ENCODE peak calls at places on chromosomes 13 and 19, in eight cellular contexts. T, C, W, O, V, L, K and S are unnamed samples. For H3K4me1, the result is how much of the 10 kb centered on the place peaks cover.

GRCh38 chr13:33869005-33869404 is 51.1 kb downstream of the RFC3 start:
- DNase-seq in K (no peak), C (no peak), T (no peak), O (no peak), L (no peak), W (no peak), V (no peak), S (no peak)

GRCh38 chr13:37134411-37135041 is 29.1 kb upstream of the CSNK1A1L start:
- DNase-seq in V (no peak), O (no peak), K (no peak), T (no peak), W (no peak), C (no peak), L (no peak), S (no peak)

GRCh38 chr19:55596304-55596703 is 3.0 kb downstream of the FIZ1 start:
- DNase-seq in C (no peak), W (no peak), K (no peak), V (no peak), T (no peak), L (no peak), O (no peak), S (no peak)

GRCh38 chr13:95603887-95604533 is 40.5 kb downstream of the DZIP1 start:
- DNase-seq in K (peak), L (no peak), V (peak), T (no peak), W (peak), C (no peak), O (peak), S (no peak)

GRCh38 chr19:1401138-1401888 is at the start of gene GAMT:
- DNase-seq in W (no peak), K (peak), O (no peak), T (peak), C (no peak), V (no peak), L (peak), S (peak)

GRCh38 chr19:7657047-7657779 is 11.6 kb upstream of the RETN start:
- DNase-seq in C (no peak), L (no peak), O (no peak), K (no peak), W (no peak), V (no peak), T (no peak), S (peak)

GRCh38 chr19:30226464-30227070 is 145.6 kb upstream of the ZNF536 start:
- DNase-seq in T (no peak), O (no peak), V (no peak), K (no peak), L (peak), W (no peak), C (no peak), S (no peak)

GRCh38 chr13:23447927-23448326 is 14.4 kb upstream of the SACS start:
- DNase-seq in O (no peak), W (no peak), T (no peak), K (no peak), V (no peak), L (no peak), C (no peak), S (no peak)

GRCh38 chr13:28012896-28013295 is 24.4 kb upstream of the URAD start:
- DNase-seq in T (no peak), W (no peak), V (no peak), L (no peak), K (peak), C (no peak), O (no peak), S (no peak)

GRCh38 chr19:18765224-18765623 is 25.9 kb downstream of the COMP start:
- DNase-seq in W (no peak), K (no peak), V (peak), C (no peak), O (no peak), L (no peak), T (no peak), S (no peak)

GRCh38 chr13:90968510-90968909 is 379.0 kb upstream of the MIR17HG start:
- DNase-seq in C (peak), T (no peak), L (peak), W (peak), O (no peak), V (no peak), K (peak), S (no peak)

GRCh38 chr19:4868286-4868834 is 893 bp upstream of the PLIN3 start:
- DNase-seq in W (no peak), T (no peak), K (no peak), L (no peak), O (no peak), V (no peak), C (no peak), S (no peak)

GRCh38 chr13:24392972-24393371 is 83.6 kb downstream of the C1QTNF9 start:
- DNase-seq in T (no peak), W (no peak), C (no peak), V (no peak), K (no peak), L (no peak), O (no peak), S (no peak)

GRCh38 chr19:1482361-1483066 is 3.5 kb upstream of the C19orf25 start:
- DNase-seq in T (no peak), V (no peak), L (no peak), K (no peak), C (no peak), W (no peak), O (no peak), S (no peak)

GRCh38 chr13:52788011-52788410 is 48.4 kb upstream of the CNMD start:
- DNase-seq in O (no peak), C (no peak), K (no peak), W (no peak), T (no peak), L (no peak), V (no peak), S (no peak)

GRCh38 chr13:40344270-40345148 is 321.9 kb downstream of the FOXO1 start:
- DNase-seq in W (no peak), V (no peak), L (no peak), C (no peak), K (no peak), O (no peak), T (no peak), S (no peak)

GRCh38 chr13:30904043-30904442 is 2.0 kb upstream of the MEDAG start:
- DNase-seq in C (no peak), O (no peak), T (no peak), L (no peak), K (no peak), V (no peak), W (no peak), S (no peak)

GRCh38 chr19:22545751-22546150 is 88.4 kb upstream of the ZNF492 start:
- DNase-seq in V (peak), T (no peak), K (peak), C (no peak), W (peak), L (peak), O (no peak), S (peak)

GRCh38 chr13:110875243-110875642 is 39.6 kb downstream of the ANKRD10 start:
- DNase-seq in V (no peak), K (no peak), L (no peak), T (no peak), W (no peak), O (no peak), C (no peak), S (no peak)

GRCh38 chr13:73903561-73903960 is 230.6 kb downstream of the KLF12 start:
- DNase-seq in K (no peak), C (peak), W (no peak), T (no peak), V (no peak), L (peak), O (no peak), S (no peak)

GRCh38 chr19:28727133-28727834 is 485.7 kb downstream of the UQCRFS1 start:
- DNase-seq in O (peak), K (no peak), V (no peak), L (peak), T (peak), W (no peak), C (peak), S (no peak)

GRCh38 chr13:75357576-75358295 is 124.2 kb downstream of the TBC1D4 start:
- DNase-seq in O (no peak), K (peak), W (peak), V (no peak), T (peak), L (peak), C (peak), S (peak)

GRCh38 chr13:97212540-97213146 is 9.5 kb upstream of the MBNL2 start:
- DNase-seq in V (peak), T (no peak), L (peak), K (peak), C (no peak), W (peak), O (no peak), S (no peak)

GRCh38 chr19:57803594-57804325 is 11.0 kb downstream of the ZNF552 start:
- DNase-seq in O (no peak), T (no peak), W (peak), K (peak), C (peak), L (peak), V (peak), S (no peak)

DNA sequence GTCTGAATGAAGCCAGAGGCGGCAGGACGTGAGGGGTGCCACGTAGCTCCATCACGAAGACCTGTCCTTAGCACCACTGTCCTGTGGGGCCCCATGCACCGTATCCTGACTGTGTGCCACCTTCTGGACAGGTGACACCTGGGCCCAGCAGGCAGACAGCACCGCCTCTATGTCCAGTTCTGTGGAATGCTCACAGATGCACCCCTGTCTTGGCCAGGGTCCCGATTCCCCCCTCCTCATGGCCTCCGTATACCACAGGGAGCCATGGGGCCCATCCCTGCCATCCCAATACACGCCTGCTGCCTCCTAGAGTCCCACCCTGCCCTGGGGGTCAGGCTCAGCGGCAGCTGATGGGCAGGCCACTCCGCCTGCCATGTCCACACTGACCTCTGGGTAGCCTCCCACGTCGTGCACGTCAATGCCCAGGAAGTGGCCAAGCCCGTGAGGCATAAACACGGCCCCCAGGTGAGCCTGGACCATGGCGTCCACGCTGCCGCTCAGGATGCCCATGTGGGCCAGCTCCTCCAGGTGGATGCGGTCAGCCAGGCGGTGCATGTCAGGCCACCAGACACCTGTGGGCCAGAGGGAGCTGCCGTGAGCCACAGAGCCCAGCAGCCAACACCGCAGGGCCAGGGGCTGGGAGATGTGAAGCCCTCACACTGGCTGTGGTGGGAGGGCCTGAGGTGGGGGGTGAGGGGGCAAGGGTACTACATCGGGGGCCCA is 17.6 kb downstream of the CEBPG start:
- DNase-seq in T (no peak), L (no peak), V (no peak), O (peak), C (no peak), K (no peak), W (no peak), S (no peak)
- H3K4me1 ChIP-seq in T (under half), L (under half), V (under half), O (half or more), C (under half), K (under half), W (under half), S (under half)

GRCh38 chr13:99871249-99871898 is 100.2 kb downstream of the ZIC5 start:
- DNase-seq in V (no peak), T (no peak), W (no peak), O (no peak), C (no peak), L (no peak), K (no peak), S (no peak)
- H3K27ac ChIP-seq in V (no peak), T (no peak), W (no peak), O (no peak), C (no peak), L (no peak), K (no peak), S (no peak)

DNA sequence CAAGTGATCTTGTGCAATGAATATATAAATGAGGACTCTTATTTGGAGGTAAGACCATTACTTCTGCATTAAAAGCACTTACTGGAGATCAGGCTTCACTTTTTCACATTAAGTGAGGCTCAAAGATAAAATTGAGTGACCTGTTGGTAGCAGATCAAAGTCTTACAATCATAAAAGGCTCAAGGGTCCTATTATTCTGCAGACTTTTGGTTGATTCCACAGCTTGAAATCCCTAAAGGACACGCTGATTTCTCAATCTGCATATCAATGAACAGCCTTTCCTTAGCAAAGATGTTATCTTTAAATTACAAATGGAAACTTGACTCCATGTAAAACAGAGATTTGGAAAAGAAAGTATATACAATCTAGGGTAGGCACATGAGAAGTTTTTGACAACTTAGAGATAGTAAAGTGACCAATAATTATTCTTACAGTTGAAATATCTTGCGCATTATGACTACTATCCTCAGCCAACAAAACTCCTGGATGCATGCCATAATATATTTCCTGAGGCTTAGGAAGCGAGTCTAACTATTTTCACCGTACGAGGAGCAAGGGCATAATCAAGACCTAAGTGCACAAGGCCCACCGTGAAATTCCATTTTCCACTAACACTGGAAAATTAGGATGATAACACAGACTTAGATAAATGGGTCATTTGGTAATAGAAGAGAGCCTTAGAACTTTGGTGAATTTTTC is 640.7 kb downstream of the LIG4 start:
- DNase-seq in O (no peak), K (no peak), T (no peak), W (no peak), V (no peak), L (peak), C (no peak), S (no peak)
- H3K4me1 ChIP-seq in O (under half), K (under half), T (under half), W (under half), V (under half), L (under half), C (under half), S (under half)

DNA sequence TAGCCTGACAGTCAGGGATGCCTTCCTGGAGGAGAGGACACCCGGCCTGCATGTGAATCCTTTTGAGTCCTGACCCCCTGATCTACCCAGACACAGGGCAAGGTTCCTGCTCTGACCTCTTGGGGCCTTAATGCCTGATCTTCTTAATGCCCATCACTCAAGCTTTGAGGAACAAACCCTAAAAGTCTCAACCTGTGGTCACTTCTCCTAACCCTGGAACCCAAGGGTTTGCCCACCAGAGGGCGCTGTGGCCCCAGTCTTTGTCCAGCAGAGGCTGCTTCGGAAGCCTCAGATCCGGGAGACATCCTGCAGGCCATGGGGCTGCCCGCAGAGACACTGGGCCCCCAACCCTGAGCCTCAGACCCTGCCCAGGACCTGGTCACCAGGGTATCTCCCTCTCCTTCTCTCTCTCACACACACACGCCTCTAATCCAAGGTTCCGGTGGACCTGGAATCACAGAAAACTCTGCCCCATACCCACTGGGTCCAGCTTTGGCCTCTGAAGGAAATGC is 9.8 kb upstream of the DPF1 start:
- DNase-seq in V (peak), O (no peak), W (peak), C (peak), K (peak), L (peak), T (peak), S (peak)
- H3K27ac ChIP-seq in V (no peak), O (no peak), W (no peak), C (no peak), K (no peak), L (no peak), T (no peak), S (no peak)